ENCODE peak calls at places on chromosomes 11 and 22, in seven cellular contexts. One of them, this sample, is unnamed.

GRCh38 chr22:49270595-49271368 is 556.9 kb downstream of the BRD1 start:
- DNase-seq in astrocyte: no peak
- DNase-seq in K562: no peak
- DNase-seq in MM.1S: no peak
- DNase-seq in fibroblast of lung: no peak
- DNase-seq in neural progenitor cell: no peak
- DNase-seq in keratinocyte: no peak
- DNase-seq in this sample: no peak

GRCh38 chr22:31019276-31019930 is 50.3 kb downstream of the TUG1 start:
- DNase-seq in astrocyte: no peak
- DNase-seq in K562: no peak
- DNase-seq in MM.1S: no peak
- DNase-seq in fibroblast of lung: no peak
- DNase-seq in neural progenitor cell: no peak
- DNase-seq in keratinocyte: no peak
- DNase-seq in this sample: no peak

GRCh38 chr11:69218946-69219720 is 63.4 kb downstream of the SMIM38 start:
- DNase-seq in astrocyte: no peak
- DNase-seq in K562: no peak
- DNase-seq in MM.1S: no peak
- DNase-seq in fibroblast of lung: no peak
- DNase-seq in neural progenitor cell: no peak
- DNase-seq in keratinocyte: no peak
- DNase-seq in this sample: no peak

GRCh38 chr11:73217131-73217809 is 811 bp upstream of the P2RY2 start:
- DNase-seq in astrocyte: no peak
- DNase-seq in K562: no peak
- DNase-seq in MM.1S: no peak
- DNase-seq in fibroblast of lung: no peak
- DNase-seq in neural progenitor cell: peak; percentile 12
- DNase-seq in keratinocyte: no peak
- DNase-seq in this sample: no peak

GRCh38 chr11:26778000-26778757 is 56.3 kb upstream of the SLC5A12 start:
- DNase-seq in astrocyte: peak; percentile 90
- DNase-seq in K562: no peak
- DNase-seq in MM.1S: no peak
- DNase-seq in fibroblast of lung: peak; percentile 91
- DNase-seq in neural progenitor cell: no peak
- DNase-seq in keratinocyte: peak; percentile 30
- DNase-seq in this sample: peak; percentile 87

GRCh38 chr11:108618529-108618928 is 25.0 kb upstream of the EXPH5 start:
- DNase-seq in astrocyte: no peak
- DNase-seq in K562: no peak
- DNase-seq in MM.1S: no peak
- DNase-seq in fibroblast of lung: no peak
- DNase-seq in neural progenitor cell: no peak
- DNase-seq in keratinocyte: no peak
- DNase-seq in this sample: peak; percentile 24

GRCh38 chr11:61679893-61680621 is at the start of gene DAGLA:
- DNase-seq in astrocyte: no peak
- DNase-seq in K562: peak; percentile 93
- DNase-seq in MM.1S: peak; percentile 41
- DNase-seq in fibroblast of lung: peak; percentile 42
- DNase-seq in neural progenitor cell: peak; percentile 89
- DNase-seq in keratinocyte: no peak
- DNase-seq in this sample: peak; percentile 70

GRCh38 chr11:116339306-116339705 is 433.5 kb downstream of the BUD13 start:
- DNase-seq in astrocyte: no peak
- DNase-seq in K562: no peak
- DNase-seq in MM.1S: no peak
- DNase-seq in fibroblast of lung: no peak
- DNase-seq in neural progenitor cell: no peak
- DNase-seq in keratinocyte: no peak
- DNase-seq in this sample: no peak

GRCh38 chr11:100269511-100269910 is 417.6 kb upstream of the ARHGAP42 start:
- DNase-seq in astrocyte: no peak
- DNase-seq in K562: no peak
- DNase-seq in MM.1S: no peak
- DNase-seq in fibroblast of lung: no peak
- DNase-seq in neural progenitor cell: no peak
- DNase-seq in keratinocyte: no peak
- DNase-seq in this sample: no peak

GRCh38 chr11:72578991-72579815 is 95.0 kb downstream of the PDE2A start:
- DNase-seq in astrocyte: no peak
- DNase-seq in K562: no peak
- DNase-seq in MM.1S: no peak
- DNase-seq in fibroblast of lung: no peak
- DNase-seq in neural progenitor cell: no peak
- DNase-seq in keratinocyte: no peak
- DNase-seq in this sample: no peak

GRCh38 chr22:32650553-32651345 is 150.8 kb upstream of the TIMP3 start:
- DNase-seq in astrocyte: peak; percentile 43
- DNase-seq in K562: peak; percentile 51
- DNase-seq in MM.1S: no peak
- DNase-seq in fibroblast of lung: peak; percentile 57
- DNase-seq in neural progenitor cell: no peak
- DNase-seq in keratinocyte: no peak
- DNase-seq in this sample: peak; percentile 94

GRCh38 chr22:24331468-24332440 is 61.1 kb downstream of the SPECC1L start:
- DNase-seq in astrocyte: peak; percentile 35
- DNase-seq in K562: no peak
- DNase-seq in MM.1S: no peak
- DNase-seq in fibroblast of lung: peak; percentile 39
- DNase-seq in neural progenitor cell: no peak
- DNase-seq in keratinocyte: no peak
- DNase-seq in this sample: peak; percentile 34

GRCh38 chr11:120908521-120909181 is 115.3 kb upstream of the TBCEL start:
- DNase-seq in astrocyte: no peak
- DNase-seq in K562: no peak
- DNase-seq in MM.1S: no peak
- DNase-seq in fibroblast of lung: peak; percentile 5
- DNase-seq in neural progenitor cell: no peak
- DNase-seq in keratinocyte: no peak
- DNase-seq in this sample: no peak

GRCh38 chr22:29344137-29344536 is 28.6 kb upstream of the RASL10A start:
- DNase-seq in astrocyte: peak; percentile 97
- DNase-seq in K562: no peak
- DNase-seq in MM.1S: no peak
- DNase-seq in fibroblast of lung: peak; percentile 99
- DNase-seq in neural progenitor cell: no peak
- DNase-seq in keratinocyte: peak; percentile 66
- DNase-seq in this sample: peak; percentile 90

GRCh38 chr11:95231126-95231880 is at the start of gene SESN3:
- DNase-seq in astrocyte: peak; percentile 100
- DNase-seq in K562: peak; percentile 96
- DNase-seq in MM.1S: peak; percentile 99
- DNase-seq in fibroblast of lung: peak; percentile 100
- DNase-seq in neural progenitor cell: peak; percentile 100
- DNase-seq in keratinocyte: peak; percentile 95
- DNase-seq in this sample: peak; percentile 100

GRCh38 chr11:95231881-95232605 is 1.0 kb upstream of the SESN3 start:
- DNase-seq in astrocyte: peak; percentile 63
- DNase-seq in K562: no peak
- DNase-seq in MM.1S: peak; percentile 75
- DNase-seq in fibroblast of lung: peak; percentile 78
- DNase-seq in neural progenitor cell: peak; percentile 87
- DNase-seq in keratinocyte: no peak
- DNase-seq in this sample: peak; percentile 82

GRCh38 chr11:95228081-95228859 is 2.7 kb downstream of the SESN3 start:
- DNase-seq in astrocyte: peak; percentile 29
- DNase-seq in K562: no peak
- DNase-seq in MM.1S: no peak
- DNase-seq in fibroblast of lung: peak; percentile 35
- DNase-seq in neural progenitor cell: no peak
- DNase-seq in keratinocyte: no peak
- DNase-seq in this sample: peak; percentile 60

GRCh38 chr11:95229199-95230053 is 1.6 kb downstream of the SESN3 start:
- DNase-seq in astrocyte: peak; percentile 25
- DNase-seq in K562: no peak
- DNase-seq in MM.1S: peak; percentile 21
- DNase-seq in fibroblast of lung: peak; percentile 35
- DNase-seq in neural progenitor cell: no peak
- DNase-seq in keratinocyte: no peak
- DNase-seq in this sample: peak; percentile 52

DNA sequence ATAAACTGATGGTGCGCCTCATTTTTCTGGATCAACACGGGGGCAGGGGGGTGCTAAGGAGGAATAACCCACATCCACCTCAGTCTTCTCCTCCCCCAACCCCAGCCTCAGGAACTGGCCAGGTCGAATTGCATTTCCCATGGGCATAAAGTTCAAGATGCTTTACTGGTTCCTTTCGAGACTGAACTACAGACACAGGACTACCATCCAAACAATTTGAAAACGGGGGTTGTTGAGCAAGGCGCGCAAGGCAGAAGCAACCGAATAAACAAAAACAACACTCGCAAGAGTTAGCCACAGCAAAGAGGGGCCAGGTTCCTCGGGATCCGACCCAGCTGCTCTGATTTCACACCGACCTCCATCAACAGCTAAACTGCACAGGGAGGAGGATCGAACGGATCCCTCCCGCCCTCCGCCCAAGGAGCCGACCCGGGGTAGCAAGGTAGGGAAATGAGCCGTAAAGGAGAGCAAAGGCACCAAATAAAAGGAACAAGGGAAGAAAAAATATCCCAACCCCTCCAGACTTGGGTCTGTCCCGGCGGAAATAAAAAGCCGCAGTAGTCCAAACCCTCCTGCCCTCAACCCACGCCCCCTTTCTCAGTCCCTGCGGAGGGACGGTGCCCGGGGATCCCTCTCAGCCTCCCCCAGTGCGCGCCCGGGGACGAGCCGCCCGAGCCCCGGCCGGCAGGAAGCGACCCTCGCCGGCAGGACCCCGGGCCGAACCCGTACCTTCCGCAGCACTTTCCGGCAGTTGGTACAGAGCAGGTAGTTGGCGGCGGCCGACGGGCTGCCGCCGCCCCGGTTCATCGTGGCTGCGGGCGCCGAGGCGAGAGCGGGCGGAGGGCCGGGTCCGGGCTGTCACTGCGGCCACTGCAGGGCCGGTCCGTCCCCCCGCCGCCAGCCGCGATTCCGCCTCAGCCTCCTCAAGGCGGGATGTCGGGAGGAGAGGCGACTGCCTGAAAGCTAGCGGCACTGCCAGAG is 658 bp downstream of the SESN3 start:
- DNase-seq in astrocyte: no peak
- DNase-seq in K562: peak; percentile 14
- DNase-seq in MM.1S: peak; percentile 34
- DNase-seq in fibroblast of lung: peak; percentile 15
- DNase-seq in neural progenitor cell: peak; percentile 53
- DNase-seq in keratinocyte: no peak
- DNase-seq in this sample: peak; percentile 55
- TF ChIP-seq EZH2 in astrocyte: no peak
- TF ChIP-seq EZH2 in K562: no peak
- TF ChIP-seq EZH2 in MM.1S: no peak
- TF ChIP-seq EZH2 in fibroblast of lung: peak; percentile 53
- TF ChIP-seq EZH2 in neural progenitor cell: no peak
- TF ChIP-seq EZH2 in keratinocyte: no peak
- TF ChIP-seq EZH2 in this sample: no peak

GRCh38 chr11:111935331-111936044 is 1.7 kb upstream of the DIXDC1 start:
- DNase-seq in astrocyte: no peak
- DNase-seq in K562: no peak
- DNase-seq in MM.1S: peak; percentile 48
- DNase-seq in fibroblast of lung: no peak
- DNase-seq in neural progenitor cell: no peak
- DNase-seq in keratinocyte: no peak
- DNase-seq in this sample: peak; percentile 23

GRCh38 chr11:111938687-111939160 is 1.6 kb downstream of the DIXDC1 start:
- DNase-seq in astrocyte: peak; percentile 55
- DNase-seq in K562: peak; percentile 32
- DNase-seq in MM.1S: peak; percentile 30
- DNase-seq in fibroblast of lung: peak; percentile 66
- DNase-seq in neural progenitor cell: peak; percentile 40
- DNase-seq in keratinocyte: no peak
- DNase-seq in this sample: peak; percentile 86

GRCh38 chr11:111936045-111936400 is 1.1 kb upstream of the DIXDC1 start:
- DNase-seq in astrocyte: no peak
- DNase-seq in K562: no peak
- DNase-seq in MM.1S: peak; percentile 39
- DNase-seq in fibroblast of lung: no peak
- DNase-seq in neural progenitor cell: no peak
- DNase-seq in keratinocyte: no peak
- DNase-seq in this sample: peak; percentile 25

GRCh38 chr11:111937859-111938258 is 716 bp downstream of the DIXDC1 start:
- DNase-seq in astrocyte: no peak
- DNase-seq in K562: no peak
- DNase-seq in MM.1S: no peak
- DNase-seq in fibroblast of lung: no peak
- DNase-seq in neural progenitor cell: peak; percentile 34
- DNase-seq in keratinocyte: no peak
- DNase-seq in this sample: peak; percentile 20

GRCh38 chr11:111937461-111937769 is 272 bp downstream of the DIXDC1 start:
- DNase-seq in astrocyte: no peak
- DNase-seq in K562: no peak
- DNase-seq in MM.1S: no peak
- DNase-seq in fibroblast of lung: no peak
- DNase-seq in neural progenitor cell: no peak
- DNase-seq in keratinocyte: no peak
- DNase-seq in this sample: no peak
- H2AFZ ChIP-seq in astrocyte: peak overlapping the region; percentile 93
- H2AFZ ChIP-seq in K562: peak overlapping the region; percentile 99
- H2AFZ ChIP-seq in MM.1S: peak overlapping the region; percentile 92
- H2AFZ ChIP-seq in fibroblast of lung: peak overlapping the region; percentile 96
- H2AFZ ChIP-seq in neural progenitor cell: peak overlapping the region; percentile 90
- H2AFZ ChIP-seq in keratinocyte: peak overlapping the region; percentile 94
- H2AFZ ChIP-seq in this sample: peak overlapping the region; percentile 89

GRCh38 chr11:126112547-126112946 is 49.9 kb upstream of the CDON start:
- DNase-seq in astrocyte: no peak
- DNase-seq in K562: no peak
- DNase-seq in MM.1S: no peak
- DNase-seq in fibroblast of lung: no peak
- DNase-seq in neural progenitor cell: no peak
- DNase-seq in keratinocyte: no peak
- DNase-seq in this sample: peak; percentile 94
- H4K20me1 ChIP-seq in astrocyte: no peaks in the 10 kb centered on the region
- H4K20me1 ChIP-seq in K562: peaks cover 3% of the 10 kb centered on the region
- H4K20me1 ChIP-seq in MM.1S: no peaks in the 10 kb centered on the region
- H4K20me1 ChIP-seq in fibroblast of lung: no peaks in the 10 kb centered on the region
- H4K20me1 ChIP-seq in neural progenitor cell: no peaks in the 10 kb centered on the region
- H4K20me1 ChIP-seq in keratinocyte: no peaks in the 10 kb centered on the region
- H4K20me1 ChIP-seq in this sample: no peaks in the 10 kb centered on the region

GRCh38 chr22:41912338-41913039 is 2.4 kb downstream of the SHISA8 start:
- DNase-seq in astrocyte: no peak
- DNase-seq in K562: no peak
- DNase-seq in MM.1S: no peak
- DNase-seq in fibroblast of lung: no peak
- DNase-seq in neural progenitor cell: no peak
- DNase-seq in keratinocyte: no peak
- DNase-seq in this sample: no peak

GRCh38 chr22:41914611-41915034 is 251 bp downstream of the SHISA8 start:
- DNase-seq in astrocyte: no peak
- DNase-seq in K562: no peak
- DNase-seq in MM.1S: no peak
- DNase-seq in fibroblast of lung: no peak
- DNase-seq in neural progenitor cell: peak; percentile 58
- DNase-seq in keratinocyte: no peak
- DNase-seq in this sample: no peak

GRCh38 chr22:41911292-41911611 is 3.6 kb downstream of the SHISA8 start:
- DNase-seq in astrocyte: no peak
- DNase-seq in K562: no peak
- DNase-seq in MM.1S: no peak
- DNase-seq in fibroblast of lung: no peak
- DNase-seq in neural progenitor cell: peak; percentile 1
- DNase-seq in keratinocyte: no peak
- DNase-seq in this sample: no peak

GRCh38 chr22:41913842-41914534 is 886 bp downstream of the SHISA8 start:
- DNase-seq in astrocyte: no peak
- DNase-seq in K562: no peak
- DNase-seq in MM.1S: no peak
- DNase-seq in fibroblast of lung: no peak
- DNase-seq in neural progenitor cell: peak; percentile 74
- DNase-seq in keratinocyte: no peak
- DNase-seq in this sample: peak; percentile 18

GRCh38 chr22:41913040-41913719 is 1.7 kb downstream of the SHISA8 start:
- DNase-seq in astrocyte: no peak
- DNase-seq in K562: no peak
- DNase-seq in MM.1S: no peak
- DNase-seq in fibroblast of lung: no peak
- DNase-seq in neural progenitor cell: no peak
- DNase-seq in keratinocyte: no peak
- DNase-seq in this sample: no peak
- TF ChIP-seq EZH2 in astrocyte: peak; percentile 53
- TF ChIP-seq EZH2 in K562: no peak
- TF ChIP-seq EZH2 in MM.1S: no peak
- TF ChIP-seq EZH2 in fibroblast of lung: peak; percentile 49
- TF ChIP-seq EZH2 in neural progenitor cell: peak; percentile 91
- TF ChIP-seq EZH2 in keratinocyte: peak; percentile 18
- TF ChIP-seq EZH2 in this sample: no peak

This sample was measured in GM23248.